ENCODE peak calls at places on chromosomes 12 and 14, in nine cellular contexts. One of them, this sample, is unnamed. For H3K9me3, the result is how much of the 10 kb centered on the place peaks cover.

GRCh38 chr12:40208707-40209106 is 16.1 kb upstream of the LRRK2 start:
- DNase-seq in neural progenitor cell: no peak
- DNase-seq in adipocyte: no peak
- DNase-seq in left lung: no peak
- DNase-seq in lower lobe of right lung: peak
- DNase-seq in tibial nerve: peak
- DNase-seq in HCT116: no peak
- DNase-seq in neuronal stem cell: no peak
- DNase-seq in Peyer's patch: no peak
- DNase-seq in this sample: no peak

GRCh38 chr14:34465069-34465859 is 3.2 kb upstream of the SPTSSA start:
- DNase-seq in neural progenitor cell: peak
- DNase-seq in adipocyte: no peak
- DNase-seq in left lung: no peak
- DNase-seq in lower lobe of right lung: no peak
- DNase-seq in tibial nerve: no peak
- DNase-seq in HCT116: no peak
- DNase-seq in neuronal stem cell: no peak
- DNase-seq in Peyer's patch: no peak
- DNase-seq in this sample: no peak

GRCh38 chr12:93786669-93787397 is 109.7 kb downstream of the CRADD start:
- DNase-seq in neural progenitor cell: no peak
- DNase-seq in adipocyte: peak
- DNase-seq in left lung: no peak
- DNase-seq in lower lobe of right lung: no peak
- DNase-seq in tibial nerve: no peak
- DNase-seq in HCT116: no peak
- DNase-seq in neuronal stem cell: no peak
- DNase-seq in Peyer's patch: no peak
- DNase-seq in this sample: no peak

GRCh38 chr12:128286970-128287369 is 20.0 kb downstream of the TMEM132C start:
- DNase-seq in neural progenitor cell: no peak
- DNase-seq in adipocyte: no peak
- DNase-seq in left lung: no peak
- DNase-seq in lower lobe of right lung: no peak
- DNase-seq in tibial nerve: no peak
- DNase-seq in HCT116: no peak
- DNase-seq in neuronal stem cell: no peak
- DNase-seq in Peyer's patch: no peak
- DNase-seq in this sample: no peak

GRCh38 chr14:72809063-72809462 is 84.8 kb downstream of the DPF3 start:
- DNase-seq in neural progenitor cell: no peak
- DNase-seq in adipocyte: no peak
- DNase-seq in left lung: no peak
- DNase-seq in lower lobe of right lung: no peak
- DNase-seq in tibial nerve: no peak
- DNase-seq in HCT116: no peak
- DNase-seq in neuronal stem cell: no peak
- DNase-seq in Peyer's patch: no peak
- DNase-seq in this sample: no peak

GRCh38 chr14:67673451-67673850 is 981 bp downstream of the VTI1B start:
- DNase-seq in neural progenitor cell: no peak
- DNase-seq in adipocyte: peak
- DNase-seq in left lung: no peak
- DNase-seq in lower lobe of right lung: no peak
- DNase-seq in tibial nerve: no peak
- DNase-seq in HCT116: no peak
- DNase-seq in neuronal stem cell: no peak
- DNase-seq in Peyer's patch: no peak
- DNase-seq in this sample: no peak

GRCh38 chr12:26823391-26823790 is 9.6 kb downstream of the ITPR2 start:
- DNase-seq in neural progenitor cell: no peak
- DNase-seq in adipocyte: no peak
- DNase-seq in left lung: no peak
- DNase-seq in lower lobe of right lung: no peak
- DNase-seq in tibial nerve: no peak
- DNase-seq in HCT116: no peak
- DNase-seq in neuronal stem cell: no peak
- DNase-seq in Peyer's patch: no peak
- DNase-seq in this sample: no peak

GRCh38 chr14:37594916-37595808 is at the start of the genes FOXA1 and TTC6:
- DNase-seq in neural progenitor cell: peak
- DNase-seq in adipocyte: peak
- DNase-seq in left lung: peak
- DNase-seq in lower lobe of right lung: peak
- DNase-seq in tibial nerve: no peak
- DNase-seq in HCT116: peak
- DNase-seq in neuronal stem cell: peak
- DNase-seq in Peyer's patch: peak
- DNase-seq in this sample: no peak

GRCh38 chr12:45581112-45581511 is 148.4 kb upstream of the ARID2 start:
- DNase-seq in neural progenitor cell: no peak
- DNase-seq in adipocyte: no peak
- DNase-seq in left lung: no peak
- DNase-seq in lower lobe of right lung: no peak
- DNase-seq in tibial nerve: no peak
- DNase-seq in HCT116: no peak
- DNase-seq in neuronal stem cell: no peak
- DNase-seq in Peyer's patch: no peak
- DNase-seq in this sample: no peak

GRCh38 chr14:59454131-59454530 is 11.0 kb downstream of the GPR135 start:
- DNase-seq in neural progenitor cell: no peak
- DNase-seq in adipocyte: peak
- DNase-seq in left lung: no peak
- DNase-seq in lower lobe of right lung: no peak
- DNase-seq in tibial nerve: no peak
- DNase-seq in HCT116: no peak
- DNase-seq in neuronal stem cell: no peak
- DNase-seq in Peyer's patch: no peak
- DNase-seq in this sample: no peak

GRCh38 chr12:24121911-24122310 is 172.4 kb upstream of the SOX5 start:
- DNase-seq in neural progenitor cell: no peak
- DNase-seq in adipocyte: no peak
- DNase-seq in left lung: no peak
- DNase-seq in lower lobe of right lung: no peak
- DNase-seq in tibial nerve: no peak
- DNase-seq in HCT116: no peak
- DNase-seq in neuronal stem cell: no peak
- DNase-seq in Peyer's patch: no peak
- DNase-seq in this sample: no peak

GRCh38 chr12:53201170-53201541 is 5.9 kb downstream of the ITGB7 start:
- DNase-seq in neural progenitor cell: no peak
- DNase-seq in adipocyte: peak
- DNase-seq in left lung: no peak
- DNase-seq in lower lobe of right lung: no peak
- DNase-seq in tibial nerve: no peak
- DNase-seq in HCT116: no peak
- DNase-seq in neuronal stem cell: no peak
- DNase-seq in Peyer's patch: no peak
- DNase-seq in this sample: no peak

GRCh38 chr12:1852076-1852475 is 31.7 kb downstream of the LRTM2 start:
- DNase-seq in neural progenitor cell: no peak
- DNase-seq in adipocyte: no peak
- DNase-seq in left lung: no peak
- DNase-seq in lower lobe of right lung: no peak
- DNase-seq in tibial nerve: no peak
- DNase-seq in HCT116: no peak
- DNase-seq in neuronal stem cell: no peak
- DNase-seq in Peyer's patch: no peak
- DNase-seq in this sample: no peak

GRCh38 chr14:61540931-61541330 is 154.4 kb upstream of the HIF1A start:
- DNase-seq in neural progenitor cell: no peak
- DNase-seq in adipocyte: no peak
- DNase-seq in left lung: no peak
- DNase-seq in lower lobe of right lung: no peak
- DNase-seq in tibial nerve: no peak
- DNase-seq in HCT116: no peak
- DNase-seq in neuronal stem cell: no peak
- DNase-seq in Peyer's patch: no peak
- DNase-seq in this sample: no peak

GRCh38 chr14:38199768-38200167 is 7.9 kb upstream of the SSTR1 start:
- DNase-seq in neural progenitor cell: no peak
- DNase-seq in adipocyte: no peak
- DNase-seq in left lung: no peak
- DNase-seq in lower lobe of right lung: no peak
- DNase-seq in tibial nerve: no peak
- DNase-seq in HCT116: no peak
- DNase-seq in neuronal stem cell: no peak
- DNase-seq in Peyer's patch: no peak
- DNase-seq in this sample: no peak

GRCh38 chr14:68779761-68780323 is 13.0 kb downstream of the ZFP36L1 start:
- DNase-seq in neural progenitor cell: no peak
- DNase-seq in adipocyte: peak
- DNase-seq in left lung: no peak
- DNase-seq in lower lobe of right lung: no peak
- DNase-seq in tibial nerve: no peak
- DNase-seq in HCT116: peak
- DNase-seq in neuronal stem cell: no peak
- DNase-seq in Peyer's patch: no peak
- DNase-seq in this sample: no peak

GRCh38 chr12:62656576-62657362 is 190.1 kb downstream of the MON2 start:
- DNase-seq in neural progenitor cell: peak
- DNase-seq in adipocyte: no peak
- DNase-seq in left lung: no peak
- DNase-seq in lower lobe of right lung: no peak
- DNase-seq in tibial nerve: no peak
- DNase-seq in HCT116: no peak
- DNase-seq in neuronal stem cell: no peak
- DNase-seq in Peyer's patch: no peak
- DNase-seq in this sample: no peak

GRCh38 chr12:133046698-133047097 is 9.4 kb downstream of the ZNF84 start:
- DNase-seq in neural progenitor cell: no peak
- DNase-seq in adipocyte: no peak
- DNase-seq in left lung: no peak
- DNase-seq in lower lobe of right lung: no peak
- DNase-seq in tibial nerve: no peak
- DNase-seq in HCT116: no peak
- DNase-seq in neuronal stem cell: no peak
- DNase-seq in Peyer's patch: no peak
- DNase-seq in this sample: no peak
- H3K9me3 ChIP-seq in neural progenitor cell: half or more
- H3K9me3 ChIP-seq in adipocyte: half or more
- H3K9me3 ChIP-seq in left lung: under half
- H3K9me3 ChIP-seq in lower lobe of right lung: half or more
- H3K9me3 ChIP-seq in tibial nerve: under half
- H3K9me3 ChIP-seq in HCT116: under half
- H3K9me3 ChIP-seq in neuronal stem cell: half or more
- H3K9me3 ChIP-seq in Peyer's patch: half or more
- H3K9me3 ChIP-seq in this sample: half or more

DNA sequence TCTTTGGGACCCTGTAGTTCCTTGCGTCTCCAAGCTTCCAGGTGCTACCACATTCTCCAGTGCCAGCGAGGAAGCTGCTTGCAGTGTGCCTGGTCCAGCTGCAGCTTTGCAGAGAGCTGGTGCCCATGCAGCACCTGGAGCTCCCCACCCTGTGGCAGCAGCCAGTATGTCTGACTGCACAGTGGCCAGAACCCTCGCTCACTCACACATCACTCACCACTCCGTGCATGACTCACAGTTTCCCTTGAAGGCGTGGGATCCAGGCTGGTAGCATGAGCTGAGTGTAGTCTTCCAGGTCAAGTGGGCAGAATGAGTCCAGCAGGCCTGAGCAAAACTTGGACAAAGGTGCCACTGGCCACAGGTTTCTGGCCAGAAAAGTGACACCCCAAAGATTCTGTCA is 33.6 kb downstream of the SDR9C7 start:
- DNase-seq in neural progenitor cell: no peak
- DNase-seq in adipocyte: peak
- DNase-seq in left lung: no peak
- DNase-seq in lower lobe of right lung: no peak
- DNase-seq in tibial nerve: no peak
- DNase-seq in HCT116: peak
- DNase-seq in neuronal stem cell: no peak
- DNase-seq in Peyer's patch: no peak
- DNase-seq in this sample: no peak
- H3K9me3 ChIP-seq in neural progenitor cell: under half
- H3K9me3 ChIP-seq in adipocyte: under half
- H3K9me3 ChIP-seq in left lung: under half
- H3K9me3 ChIP-seq in lower lobe of right lung: under half
- H3K9me3 ChIP-seq in tibial nerve: under half
- H3K9me3 ChIP-seq in HCT116: under half
- H3K9me3 ChIP-seq in neuronal stem cell: under half
- H3K9me3 ChIP-seq in Peyer's patch: under half
- H3K9me3 ChIP-seq in this sample: under half

GRCh38 chr12:133063556-133063955 is 17.2 kb upstream of the ZNF140 start:
- DNase-seq in neural progenitor cell: no peak
- DNase-seq in adipocyte: no peak
- DNase-seq in left lung: no peak
- DNase-seq in lower lobe of right lung: no peak
- DNase-seq in tibial nerve: no peak
- DNase-seq in HCT116: no peak
- DNase-seq in neuronal stem cell: no peak
- DNase-seq in Peyer's patch: no peak
- DNase-seq in this sample: no peak

GRCh38 chr12:133057446-133057845 is 20.1 kb downstream of the ZNF84 start:
- DNase-seq in neural progenitor cell: no peak
- DNase-seq in adipocyte: no peak
- DNase-seq in left lung: no peak
- DNase-seq in lower lobe of right lung: no peak
- DNase-seq in tibial nerve: no peak
- DNase-seq in HCT116: no peak
- DNase-seq in neuronal stem cell: no peak
- DNase-seq in Peyer's patch: no peak
- DNase-seq in this sample: no peak

GRCh38 chr12:133061954-133062353 is 18.8 kb upstream of the ZNF140 start:
- DNase-seq in neural progenitor cell: no peak
- DNase-seq in adipocyte: no peak
- DNase-seq in left lung: no peak
- DNase-seq in lower lobe of right lung: no peak
- DNase-seq in tibial nerve: no peak
- DNase-seq in HCT116: no peak
- DNase-seq in neuronal stem cell: no peak
- DNase-seq in Peyer's patch: no peak
- DNase-seq in this sample: no peak

GRCh38 chr12:133058203-133059125 is 21.2 kb downstream of the ZNF84 start:
- DNase-seq in neural progenitor cell: no peak
- DNase-seq in adipocyte: no peak
- DNase-seq in left lung: no peak
- DNase-seq in lower lobe of right lung: no peak
- DNase-seq in tibial nerve: no peak
- DNase-seq in HCT116: no peak
- DNase-seq in neuronal stem cell: no peak
- DNase-seq in Peyer's patch: no peak
- DNase-seq in this sample: no peak
- H3K9me3 ChIP-seq in neural progenitor cell: half or more
- H3K9me3 ChIP-seq in adipocyte: half or more
- H3K9me3 ChIP-seq in left lung: half or more
- H3K9me3 ChIP-seq in lower lobe of right lung: half or more
- H3K9me3 ChIP-seq in tibial nerve: under half
- H3K9me3 ChIP-seq in HCT116: half or more
- H3K9me3 ChIP-seq in neuronal stem cell: half or more
- H3K9me3 ChIP-seq in Peyer's patch: half or more
- H3K9me3 ChIP-seq in this sample: half or more

GRCh38 chr12:38053655-38054464 is 262.7 kb upstream of the ALG10B start:
- DNase-seq in neural progenitor cell: no peak
- DNase-seq in adipocyte: no peak
- DNase-seq in left lung: no peak
- DNase-seq in lower lobe of right lung: peak
- DNase-seq in tibial nerve: no peak
- DNase-seq in HCT116: no peak
- DNase-seq in neuronal stem cell: no peak
- DNase-seq in Peyer's patch: no peak
- DNase-seq in this sample: no peak

GRCh38 chr12:38053113-38053512 is 263.5 kb upstream of the ALG10B start:
- DNase-seq in neural progenitor cell: no peak
- DNase-seq in adipocyte: no peak
- DNase-seq in left lung: no peak
- DNase-seq in lower lobe of right lung: no peak
- DNase-seq in tibial nerve: no peak
- DNase-seq in HCT116: no peak
- DNase-seq in neuronal stem cell: no peak
- DNase-seq in Peyer's patch: no peak
- DNase-seq in this sample: no peak

GRCh38 chr12:38056701-38057689 is 259.6 kb upstream of the ALG10B start:
- DNase-seq in neural progenitor cell: no peak
- DNase-seq in adipocyte: no peak
- DNase-seq in left lung: no peak
- DNase-seq in lower lobe of right lung: no peak
- DNase-seq in tibial nerve: no peak
- DNase-seq in HCT116: no peak
- DNase-seq in neuronal stem cell: no peak
- DNase-seq in Peyer's patch: no peak
- DNase-seq in this sample: no peak
- H3K9me3 ChIP-seq in neural progenitor cell: under half
- H3K9me3 ChIP-seq in adipocyte: under half
- H3K9me3 ChIP-seq in left lung: under half
- H3K9me3 ChIP-seq in lower lobe of right lung: under half
- H3K9me3 ChIP-seq in tibial nerve: under half
- H3K9me3 ChIP-seq in HCT116: under half
- H3K9me3 ChIP-seq in neuronal stem cell: under half
- H3K9me3 ChIP-seq in Peyer's patch: under half
- H3K9me3 ChIP-seq in this sample: under half

This sample was measured in T-helper 17 cell.